ENCODE peak calls at places on chromosome 1, in five cellular contexts. One of them, this sample, is unnamed.

GRCh38 chr1:225691861-225692516 is 39.1 kb upstream of the ENAH start:
- DNase-seq in GM23248: peak; percentile 51
- DNase-seq in stomach: no peak
- DNase-seq in left ventricle myocardium inferior: no peak
- DNase-seq in smooth muscle cell of the brain vasculature: no peak
- DNase-seq in this sample: no peak

GRCh38 chr1:53130598-53130877 is 11.9 kb downstream of the SLC1A7 start:
- DNase-seq in smooth muscle cell of the brain vasculature: no peak
- DNase-seq in GM23248: no peak
- DNase-seq in stomach: no peak
- DNase-seq in left ventricle myocardium inferior: no peak
- DNase-seq in this sample: peak; percentile 28

GRCh38 chr1:243756529-243756928 is 93.5 kb downstream of the AKT3 start:
- DNase-seq in stomach: no peak
- DNase-seq in left ventricle myocardium inferior: no peak
- DNase-seq in GM23248: no peak
- DNase-seq in smooth muscle cell of the brain vasculature: no peak
- DNase-seq in this sample: no peak

GRCh38 chr1:197319631-197320030 is 51.6 kb downstream of the CRB1 start:
- DNase-seq in smooth muscle cell of the brain vasculature: no peak
- DNase-seq in GM23248: no peak
- DNase-seq in stomach: no peak
- DNase-seq in left ventricle myocardium inferior: no peak
- DNase-seq in this sample: no peak

GRCh38 chr1:207838156-207839082 is 72.5 kb downstream of the CD34 start:
- DNase-seq in GM23248: peak; percentile 38
- DNase-seq in stomach: peak; percentile 73
- DNase-seq in left ventricle myocardium inferior: peak; percentile 80
- DNase-seq in smooth muscle cell of the brain vasculature: no peak
- DNase-seq in this sample: peak; percentile 63

GRCh38 chr1:172397633-172398032 is 22.9 kb upstream of the C1orf105 start:
- DNase-seq in stomach: no peak
- DNase-seq in smooth muscle cell of the brain vasculature: no peak
- DNase-seq in GM23248: no peak
- DNase-seq in left ventricle myocardium inferior: no peak
- DNase-seq in this sample: no peak

GRCh38 chr1:45246760-45247159 is 40.4 kb upstream of the ZSWIM5 start:
- DNase-seq in left ventricle myocardium inferior: no peak
- DNase-seq in smooth muscle cell of the brain vasculature: no peak
- DNase-seq in GM23248: peak; percentile 95
- DNase-seq in stomach: no peak
- DNase-seq in this sample: no peak

GRCh38 chr1:18100493-18101063 is 7.0 kb upstream of the IGSF21 start:
- DNase-seq in GM23248: peak; percentile 77
- DNase-seq in smooth muscle cell of the brain vasculature: peak; percentile 36
- DNase-seq in left ventricle myocardium inferior: peak; percentile 45
- DNase-seq in stomach: peak; percentile 72
- DNase-seq in this sample: peak; percentile 58

GRCh38 chr1:161379071-161379470 is 11.4 kb upstream of the CFAP126 start:
- DNase-seq in left ventricle myocardium inferior: peak; percentile 35
- DNase-seq in smooth muscle cell of the brain vasculature: no peak
- DNase-seq in stomach: no peak
- DNase-seq in GM23248: peak; percentile 67
- DNase-seq in this sample: peak; percentile 34

GRCh38 chr1:205598841-205599666 is 32.8 kb downstream of the ELK4 start:
- DNase-seq in GM23248: no peak
- DNase-seq in smooth muscle cell of the brain vasculature: peak; percentile 61
- DNase-seq in left ventricle myocardium inferior: peak; percentile 78
- DNase-seq in stomach: peak; percentile 67
- DNase-seq in this sample: peak; percentile 64

GRCh38 chr1:167648978-167649752 is 19.1 kb downstream of the RCSD1 start:
- DNase-seq in GM23248: no peak
- DNase-seq in smooth muscle cell of the brain vasculature: no peak
- DNase-seq in stomach: no peak
- DNase-seq in left ventricle myocardium inferior: no peak
- DNase-seq in this sample: no peak

GRCh38 chr1:119687391-119688079 is 24.2 kb upstream of the PHGDH start:
- DNase-seq in left ventricle myocardium inferior: no peak
- DNase-seq in GM23248: peak; percentile 54
- DNase-seq in smooth muscle cell of the brain vasculature: no peak
- DNase-seq in stomach: no peak
- DNase-seq in this sample: no peak

GRCh38 chr1:178262101-178262500 is 168.2 kb downstream of the RASAL2 start:
- DNase-seq in stomach: no peak
- DNase-seq in smooth muscle cell of the brain vasculature: no peak
- DNase-seq in GM23248: peak; percentile 64
- DNase-seq in left ventricle myocardium inferior: no peak
- DNase-seq in this sample: no peak

GRCh38 chr1:67679691-67680090 is 5.3 kb upstream of the GADD45A start:
- DNase-seq in GM23248: peak; percentile 81
- DNase-seq in stomach: no peak
- DNase-seq in left ventricle myocardium inferior: no peak
- DNase-seq in smooth muscle cell of the brain vasculature: no peak
- DNase-seq in this sample: no peak

GRCh38 chr1:185375583-185375982 is 58.5 kb upstream of the IVNS1ABP start:
- DNase-seq in smooth muscle cell of the brain vasculature: no peak
- DNase-seq in left ventricle myocardium inferior: no peak
- DNase-seq in stomach: peak; percentile 29
- DNase-seq in GM23248: peak; percentile 25
- DNase-seq in this sample: peak; percentile 20

GRCh38 chr1:169363046-169363756 is 4.4 kb downstream of the NME7 start:
- DNase-seq in smooth muscle cell of the brain vasculature: peak; percentile 7
- DNase-seq in stomach: no peak
- DNase-seq in left ventricle myocardium inferior: no peak
- DNase-seq in GM23248: peak; percentile 84
- DNase-seq in this sample: no peak

GRCh38 chr1:183244466-183244865 is 58.4 kb downstream of the LAMC2 start:
- DNase-seq in GM23248: peak; percentile 67
- DNase-seq in smooth muscle cell of the brain vasculature: no peak
- DNase-seq in stomach: peak; percentile 28
- DNase-seq in left ventricle myocardium inferior: peak; percentile 90
- DNase-seq in this sample: peak; percentile 92